ENCODE peak calls at places on chromosomes 11 and 22, in five cellular contexts. C, O, U, E and T are unnamed samples.

GRCh38 chr11:6646631-6647281 is 8.9 kb downstream of the DCHS1 start:
- DNase-seq in C (peak), O (no peak), U (no peak), E (no peak), T (peak)

GRCh38 chr11:102527701-102528100 is 2.8 kb downstream of the MMP7 start:
- DNase-seq in C (no peak), O (no peak), U (no peak), E (no peak), T (no peak)

GRCh38 chr22:19478466-19479357 is at the start of gene UFD1:
- DNase-seq in C (peak), O (no peak), U (peak), E (peak), T (peak)

GRCh38 chr11:13289081-13289480 is 11.5 kb downstream of the BMAL1 start:
- DNase-seq in C (peak), O (no peak), U (no peak), E (no peak), T (peak)

GRCh38 chr11:100630898-100631297 is 56.2 kb upstream of the ARHGAP42 start:
- DNase-seq in C (peak), O (no peak), U (no peak), E (no peak), T (peak)

GRCh38 chr22:38316340-38317236 is 645 bp downstream of the CSNK1E start:
- DNase-seq in C (peak), O (no peak), U (no peak), E (no peak), T (peak)

GRCh38 chr11:114447892-114448291 is 8.6 kb downstream of the REXO2 start:
- DNase-seq in C (peak), O (no peak), U (no peak), E (no peak), T (peak)

GRCh38 chr11:11027271-11027670 is 169.4 kb upstream of the ZBED5 start:
- DNase-seq in C (peak), O (no peak), U (no peak), E (no peak), T (peak)

GRCh38 chr11:109425554-109425953 is 3.6 kb downstream of the C11orf87 start:
- DNase-seq in C (no peak), O (no peak), U (no peak), E (no peak), T (no peak)

GRCh38 chr11:48210052-48210451 is 6.6 kb upstream of the OR4B1 start:
- DNase-seq in C (peak), O (no peak), U (peak), E (no peak), T (no peak)

GRCh38 chr11:31005202-31005601 is 364.3 kb downstream of the DCDC1 start:
- DNase-seq in C (no peak), O (no peak), U (no peak), E (no peak), T (no peak)

GRCh38 chr11:108592591-108593213 is 866 bp downstream of the EXPH5 start:
- DNase-seq in C (no peak), O (no peak), U (peak), E (peak), T (peak)

GRCh38 chr22:33652596-33652995 is 267.7 kb downstream of the LARGE1 start:
- DNase-seq in C (peak), O (no peak), U (no peak), E (no peak), T (peak)

GRCh38 chr11:86773878-86774277 is 26.5 kb upstream of the PRSS23 start:
- DNase-seq in C (no peak), O (no peak), U (no peak), E (no peak), T (no peak)

GRCh38 chr22:35783943-35784614 is 66.4 kb downstream of the APOL5 start:
- DNase-seq in C (no peak), O (no peak), U (no peak), E (no peak), T (no peak)

GRCh38 chr22:19177164-19178064 is 1.1 kb downstream of the SLC25A1 start:
- DNase-seq in C (no peak), O (no peak), U (no peak), E (no peak), T (no peak)

GRCh38 chr22:47088480-47089145 is 326.2 kb downstream of the TBC1D22A start:
- DNase-seq in C (peak), O (no peak), U (no peak), E (no peak), T (no peak)

GRCh38 chr22:19503367-19503766 is 20.8 kb downstream of the CLDN5 start:
- DNase-seq in C (no peak), O (no peak), U (no peak), E (no peak), T (no peak)

GRCh38 chr11:8103909-8104308 is 22.9 kb downstream of the TUB start:
- DNase-seq in C (no peak), O (no peak), U (no peak), E (no peak), T (no peak)

GRCh38 chr22:48605856-48606255 is 1221.8 kb downstream of the BRD1 start:
- DNase-seq in C (no peak), O (no peak), U (no peak), E (no peak), T (no peak)

GRCh38 chr11:86291466-86292262 is 10.4 kb upstream of the HIKESHI start:
- DNase-seq in C (peak), O (no peak), U (peak), E (peak), T (peak)

GRCh38 chr11:1943977-1944376 is 3.2 kb upstream of the MRPL23 start:
- DNase-seq in C (peak), O (no peak), U (no peak), E (no peak), T (no peak)

GRCh38 chr11:126352163-126352562 is 3.3 kb upstream of the ST3GAL4 start:
- DNase-seq in C (no peak), O (no peak), U (no peak), E (no peak), T (no peak)

GRCh38 chr11:73283316-73284035 is 11.3 kb downstream of the P2RY6 start:
- DNase-seq in C (no peak), O (no peak), U (no peak), E (no peak), T (no peak)

GRCh38 chr11:17770048-17770652 is 35.6 kb downstream of the KCNC1 start:
- DNase-seq in C (no peak), O (no peak), U (peak), E (no peak), T (no peak)

GRCh38 chr11:70712471-70712870 is 314.1 kb downstream of the CTTN start:
- DNase-seq in C (no peak), O (no peak), U (peak), E (no peak), T (no peak)

GRCh38 chr11:132186193-132186592 is 815.8 kb downstream of the NTM start:
- DNase-seq in C (no peak), O (no peak), U (no peak), E (no peak), T (no peak)

GRCh38 chr11:111935331-111936044 is 1.7 kb upstream of the DIXDC1 start:
- DNase-seq in C (peak), O (no peak), U (no peak), E (no peak), T (peak)

GRCh38 chr11:117484159-117484558 is 156.5 kb downstream of the CEP164 start:
- DNase-seq in C (no peak), O (no peak), U (no peak), E (no peak), T (no peak)

GRCh38 chr22:30183271-30183670 is 63.3 kb downstream of the LIF start:
- DNase-seq in C (no peak), O (no peak), U (no peak), E (no peak), T (peak)

GRCh38 chr11:115170133-115170815 is 333.9 kb downstream of the CADM1 start:
- DNase-seq in C (peak), O (no peak), U (no peak), E (peak), T (peak)

GRCh38 chr11:14237333-14237988 is 121.5 kb downstream of the RRAS2 start:
- DNase-seq in C (no peak), O (no peak), U (no peak), E (no peak), T (no peak)

DNA sequence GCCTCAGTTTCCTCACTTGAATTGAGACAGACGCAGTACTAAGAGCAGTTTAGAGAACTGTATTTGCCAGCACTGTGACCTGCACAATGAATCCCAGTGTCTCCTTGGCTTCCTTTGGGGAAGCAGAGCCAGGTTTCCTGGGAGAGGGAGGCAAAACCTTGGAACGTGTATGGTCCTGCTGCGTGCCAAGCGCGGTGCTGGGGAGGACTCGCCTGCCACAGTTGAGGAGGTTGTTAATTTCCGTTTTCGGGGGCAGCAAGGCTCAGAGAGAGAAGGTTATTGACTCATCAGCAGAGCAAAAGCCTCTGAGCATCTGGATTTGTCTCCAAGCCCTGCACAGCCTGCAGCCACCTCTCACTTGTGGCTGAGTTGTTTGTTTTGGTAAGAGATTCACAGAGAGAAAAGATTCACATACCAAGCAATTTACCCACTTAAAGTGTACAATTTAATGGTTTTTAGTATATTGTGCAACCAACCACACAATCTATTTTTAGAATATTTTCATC is 10.8 kb downstream of the SYT12 start:
- DNase-seq in C (peak), O (no peak), U (no peak), E (no peak), T (peak)
- H3K14ac ChIP-seq in C (peak), O (no peak), U (no peak), E (no peak), T (no peak)

GRCh38 chr11:62573592-62574362 is at the start of gene EEF1G:
- DNase-seq in C (peak), O (peak), U (peak), E (peak), T (peak)
- H3K23ac ChIP-seq in C (peak), O (no peak), U (no peak), E (peak), T (no peak)

GRCh38 chr11:46351148-46351547 is 3.9 kb downstream of the DGKZ start:
- DNase-seq in C (no peak), O (no peak), U (no peak), E (no peak), T (no peak)

GRCh38 chr11:46350695-46351094 is 3.4 kb downstream of the DGKZ start:
- DNase-seq in C (no peak), O (no peak), U (no peak), E (no peak), T (no peak)

GRCh38 chr11:46351606-46352005 is 4.3 kb downstream of the DGKZ start:
- DNase-seq in C (no peak), O (no peak), U (no peak), E (no peak), T (no peak)

GRCh38 chr11:46353706-46354105 is 6.4 kb downstream of the DGKZ start:
- DNase-seq in C (peak), O (no peak), U (no peak), E (no peak), T (no peak)

DNA sequence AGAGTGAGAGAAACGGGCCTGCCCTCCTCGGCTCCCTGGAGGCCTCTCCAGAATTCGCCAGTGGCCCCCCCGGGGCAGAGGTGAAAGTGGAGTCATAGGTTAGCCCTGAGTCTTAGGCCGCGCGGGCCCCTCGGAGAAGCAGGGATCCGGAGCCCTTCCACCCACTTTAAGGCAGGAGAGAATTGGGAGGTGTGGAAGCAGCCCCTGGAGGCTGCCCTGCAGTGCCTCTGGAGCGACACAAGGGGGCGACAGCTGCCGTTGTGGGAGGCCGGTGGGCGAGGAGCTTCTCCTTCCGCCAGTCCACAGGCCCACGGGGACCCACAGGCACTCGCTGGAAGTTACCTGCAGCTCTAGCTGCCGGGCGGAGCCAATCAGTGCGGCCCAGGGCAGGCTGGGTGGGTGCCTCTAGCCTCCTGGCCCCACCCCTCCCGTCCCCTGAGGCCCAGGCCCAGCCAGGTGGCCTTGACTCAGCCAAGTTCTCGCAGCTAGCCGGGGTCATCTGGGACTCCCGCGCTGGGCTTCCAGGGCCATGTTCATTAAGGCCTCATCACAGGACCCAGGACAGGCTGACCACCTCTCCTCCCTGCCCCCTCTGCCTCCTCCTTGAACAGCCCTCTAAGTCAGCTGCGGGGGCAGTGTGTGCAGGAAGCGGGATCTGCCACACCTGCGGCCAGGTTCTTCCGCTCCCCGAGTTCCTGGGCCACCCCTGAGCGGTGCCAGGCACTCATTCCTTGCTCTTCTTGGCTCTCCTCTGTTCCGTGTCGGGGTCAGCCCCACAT is 5.0 kb downstream of the DGKZ start:
- DNase-seq in C (no peak), O (no peak), U (peak), E (no peak), T (peak)
- H3K9ac ChIP-seq in C (no peak), O (no peak), U (no peak), E (peak), T (no peak)

DNA sequence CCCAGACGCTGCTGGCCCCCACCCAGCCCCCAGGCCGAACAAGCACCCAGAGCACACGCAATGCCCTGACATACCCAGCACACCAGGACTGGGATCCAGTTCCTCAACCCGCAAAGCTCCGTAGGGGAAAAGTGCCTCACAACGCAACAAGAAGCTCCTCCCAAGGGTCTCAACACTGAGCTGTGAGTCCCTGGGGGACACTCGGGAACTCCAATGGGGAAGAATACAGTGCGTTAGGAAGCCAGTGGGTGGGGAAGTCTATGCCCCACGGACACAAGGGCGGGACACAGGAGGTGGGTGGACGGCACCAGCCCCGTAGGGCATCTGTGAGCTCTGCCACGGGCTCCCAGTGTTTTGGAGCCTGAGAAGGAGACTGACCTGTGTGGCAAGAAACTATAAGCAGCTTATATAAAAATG is 1.6 kb downstream of the DEAF1 start:
- DNase-seq in C (no peak), O (no peak), U (no peak), E (no peak), T (peak)
- H3K14ac ChIP-seq in C (peak), O (no peak), U (no peak), E (no peak), T (no peak)

GRCh38 chr11:74984730-74985129 is 4.0 kb upstream of the NEU3 start:
- DNase-seq in C (no peak), O (no peak), U (no peak), E (no peak), T (no peak)

GRCh38 chr11:74980627-74981026 is 8.1 kb upstream of the NEU3 start:
- DNase-seq in C (no peak), O (no peak), U (no peak), E (no peak), T (no peak)

GRCh38 chr11:74978041-74978440 is 10.7 kb upstream of the NEU3 start:
- DNase-seq in C (no peak), O (no peak), U (no peak), E (no peak), T (no peak)

GRCh38 chr11:74984070-74984469 is 4.7 kb upstream of the NEU3 start:
- DNase-seq in C (no peak), O (no peak), U (no peak), E (no peak), T (no peak)

GRCh38 chr11:74981888-74982287 is 6.8 kb upstream of the NEU3 start:
- DNase-seq in C (no peak), O (no peak), U (no peak), E (no peak), T (no peak)
- H3K23ac ChIP-seq in C (no peak), O (no peak), U (no peak), E (no peak), T (no peak)

GRCh38 chr11:128490092-128490491 is 97.3 kb downstream of the ETS1 start:
- DNase-seq in C (no peak), O (no peak), U (no peak), E (no peak), T (no peak)

GRCh38 chr11:128491195-128491936 is 96.0 kb downstream of the ETS1 start:
- DNase-seq in C (no peak), O (no peak), U (no peak), E (no peak), T (no peak)

GRCh38 chr11:128488471-128488870 is 98.9 kb downstream of the ETS1 start:
- DNase-seq in C (peak), O (no peak), U (no peak), E (no peak), T (peak)

GRCh38 chr11:128484172-128484571 is 103.2 kb downstream of the ETS1 start:
- DNase-seq in C (no peak), O (no peak), U (no peak), E (no peak), T (no peak)

DNA sequence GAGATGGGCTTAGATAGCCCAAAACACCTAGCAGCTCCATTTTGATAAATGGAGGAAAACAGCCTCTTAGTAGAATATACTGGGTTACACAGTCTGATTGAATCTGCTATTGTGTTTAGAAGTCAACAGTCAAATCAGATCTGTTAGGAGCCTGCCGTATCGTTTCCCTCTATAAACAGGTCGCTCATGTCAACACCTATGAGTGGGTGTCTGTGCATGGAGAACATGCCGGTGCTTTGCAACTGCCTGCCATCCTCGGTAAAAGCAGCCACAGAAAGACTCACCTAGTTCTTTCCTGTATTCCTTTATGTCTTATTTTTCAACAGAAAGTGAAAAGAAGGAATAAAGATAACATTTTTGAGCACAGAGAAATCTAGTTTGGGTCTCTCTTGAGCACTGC is 99.4 kb downstream of the ETS1 start:
- DNase-seq in C (no peak), O (no peak), U (no peak), E (no peak), T (no peak)
- H3K9ac ChIP-seq in C (no peak), O (no peak), U (no peak), E (no peak), T (peak)